ENCODE peak calls at places on chromosomes 13 and 19, in five cellular contexts. L is neuronal stem cell, K is H1, Z is H9, C is mesendoderm. J is an unnamed sample.

GRCh38 chr19:16330811-16331690 is 6.4 kb downstream of the KLF2 start:
- DNase-seq in Z (no peak), K (no peak), C (no peak), L (no peak), J (no peak)

GRCh38 chr13:83150616-83151307 is 731.5 kb downstream of the SLITRK1 start:
- DNase-seq in L (no peak), K (no peak), Z (no peak), C (no peak), J (no peak)

GRCh38 chr19:55552206-55552605 is 6.9 kb upstream of the SBK3 start:
- DNase-seq in C (no peak), K (no peak), L (no peak), Z (no peak), J (no peak)

GRCh38 chr13:24254151-24254810 is 55.1 kb upstream of the C1QTNF9 start:
- DNase-seq in Z (no peak), L (no peak), C (no peak), K (no peak), J (no peak)

GRCh38 chr19:52492991-52493470 is 34.4 kb upstream of the ZNF808 start:
- DNase-seq in K (peak), L (peak), C (peak), Z (peak), J (no peak)

GRCh38 chr19:16262618-16263017 is 62.0 kb upstream of the KLF2 start:
- DNase-seq in C (peak), K (no peak), L (no peak), Z (no peak), J (no peak)

GRCh38 chr13:48126944-48127814 is 32.3 kb upstream of the MED4 start:
- DNase-seq in Z (peak), C (peak), L (peak), K (no peak), J (peak)

GRCh38 chr13:27834095-27834494 is 41.8 kb downstream of the GSX1 start:
- DNase-seq in L (no peak), C (no peak), Z (no peak), K (no peak), J (no peak)

GRCh38 chr19:10001899-10002298 is 8.4 kb downstream of the COL5A3 start:
- DNase-seq in K (peak), C (peak), L (no peak), Z (peak), J (no peak)

GRCh38 chr19:49889687-49890348 is 6.9 kb downstream of the IL4I1 start:
- DNase-seq in C (peak), L (peak), Z (peak), K (peak), J (peak)

GRCh38 chr19:17292301-17293074 is 10.7 kb downstream of the ABHD8 start:
- DNase-seq in C (peak), L (peak), Z (peak), K (peak), J (peak)

GRCh38 chr19:7159105-7159933 is 89.8 kb downstream of the ZNF557 start:
- DNase-seq in L (no peak), C (no peak), Z (no peak), K (no peak), J (peak)

GRCh38 chr19:13887039-13887438 is 10.1 kb downstream of the NANOS3 start:
- DNase-seq in Z (no peak), C (no peak), K (no peak), L (no peak), J (no peak)

GRCh38 chr13:101474419-101474957 is 22.0 kb downstream of the ITGBL1 start:
- DNase-seq in Z (peak), K (peak), C (peak), L (peak), J (peak)

GRCh38 chr13:19586904-19587634 is 25.7 kb upstream of the TPTE2 start:
- DNase-seq in L (no peak), K (no peak), Z (no peak), C (peak), J (peak)

GRCh38 chr13:77860621-77861020 is 58.0 kb downstream of the EDNRB start:
- DNase-seq in Z (no peak), K (no peak), C (no peak), L (no peak), J (peak)

GRCh38 chr13:28181413-28181812 is 43.1 kb downstream of the PAN3 start:
- DNase-seq in Z (no peak), L (no peak), K (no peak), C (peak), J (peak)

GRCh38 chr13:50588736-50589135 is 254.8 kb downstream of the DLEU7 start:
- DNase-seq in L (no peak), Z (no peak), C (no peak), K (no peak), J (no peak)

GRCh38 chr19:50858896-50859295 is 4.2 kb downstream of the KLK3 start:
- DNase-seq in L (no peak), C (no peak), Z (peak), K (no peak), J (no peak)

GRCh38 chr13:102726430-102726829 is 31.6 kb upstream of the METTL21C start:
- DNase-seq in K (no peak), C (no peak), Z (no peak), L (no peak), J (no peak)

GRCh38 chr13:92991687-92992086 is 234.9 kb upstream of the GPC6 start:
- DNase-seq in L (no peak), C (no peak), Z (no peak), K (no peak), J (peak)

GRCh38 chr13:18956473-18957078 is 225.0 kb downstream of the TUBA3C start:
- DNase-seq in C (no peak), L (no peak), Z (no peak), K (no peak), J (no peak)

GRCh38 chr13:78610381-78610883 is 7.1 kb upstream of the POU4F1 start:
- DNase-seq in K (no peak), Z (no peak), C (no peak), L (no peak), J (peak)

GRCh38 chr19:30131722-30132291 is 189.8 kb downstream of the URI1 start:
- DNase-seq in Z (no peak), K (no peak), C (no peak), L (no peak), J (no peak)

GRCh38 chr19:19021115-19021514 is 12.2 kb downstream of the SUGP2 start:
- DNase-seq in L (no peak), C (no peak), Z (no peak), K (no peak), J (peak)

GRCh38 chr13:102968572-102969228 is 97.5 kb downstream of the SLC10A2 start:
- DNase-seq in K (no peak), Z (no peak), L (no peak), C (no peak), J (no peak)

GRCh38 chr19:55091126-55091910 is 15.6 kb downstream of the EPS8L1 start:
- DNase-seq in K (no peak), L (no peak), Z (no peak), C (no peak), J (no peak)

GRCh38 chr13:65985632-65986031 is 1244.5 kb downstream of the PCDH9 start:
- DNase-seq in C (peak), L (no peak), Z (peak), K (peak), J (no peak)

GRCh38 chr19:8831832-8832131 is 322 bp downstream of the ZNF558 start:
- DNase-seq in K (peak), C (peak), Z (no peak), L (no peak), J (no peak)

GRCh38 chr13:43444085-43444484 is 342.7 kb downstream of the ENOX1 start:
- DNase-seq in K (no peak), L (no peak), C (no peak), Z (no peak), J (peak)

GRCh38 chr13:27125357-27126282 is 46.0 kb downstream of the USP12 start:
- DNase-seq in Z (no peak), K (no peak), C (peak), L (no peak), J (no peak)

GRCh38 chr13:27573265-27573664 is 47.1 kb downstream of the LNX2 start:
- DNase-seq in K (no peak), L (no peak), Z (no peak), C (no peak), J (peak)

DNA sequence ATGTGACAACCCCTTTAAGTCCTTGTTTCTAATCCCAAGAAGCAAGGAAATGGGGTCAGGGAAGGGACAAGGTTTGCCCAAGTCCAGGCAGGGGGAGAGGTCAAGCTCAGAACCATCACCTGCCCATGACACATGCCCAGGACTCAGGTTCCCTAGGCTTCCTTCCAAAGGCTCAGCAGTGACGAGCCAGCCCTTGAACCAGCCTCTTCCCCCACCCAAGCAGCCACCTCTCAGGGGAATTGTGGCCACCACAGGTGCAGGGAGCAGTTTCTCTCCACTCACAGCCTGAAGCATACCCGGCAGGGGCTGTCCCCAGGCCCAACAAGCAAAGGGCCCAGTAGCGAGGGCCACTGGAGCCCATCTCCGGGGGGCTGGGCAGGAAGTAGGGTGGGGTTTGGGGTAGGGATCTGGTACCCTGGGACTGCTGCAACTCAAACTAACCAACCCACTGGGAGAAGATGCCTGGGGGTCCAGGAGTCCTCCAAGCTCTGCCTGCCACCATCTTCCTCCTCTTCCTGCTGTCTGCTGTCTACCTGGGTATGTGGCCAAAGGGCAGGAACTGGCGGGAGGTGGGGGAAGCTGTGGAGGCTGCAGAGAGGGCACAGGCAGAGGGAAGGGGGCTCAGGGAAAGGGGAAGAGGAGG is at the start of gene CD79A:
- DNase-seq in K (peak), C (no peak), Z (no peak), L (no peak), J (no peak)
- H3K27ac ChIP-seq in K (no peak), C (no peak), Z (no peak), L (no peak), J (no peak)

GRCh38 chr19:2449019-2449418 is 7.7 kb downstream of the LMNB2 start:
- DNase-seq in C (no peak), Z (no peak), L (no peak), K (no peak), J (no peak)

GRCh38 chr19:2443116-2443784 is 13.5 kb downstream of the LMNB2 start:
- DNase-seq in L (no peak), Z (no peak), K (no peak), C (no peak), J (no peak)

GRCh38 chr19:2443785-2444182 is 13.0 kb downstream of the LMNB2 start:
- DNase-seq in Z (no peak), K (no peak), L (no peak), C (no peak), J (no peak)

GRCh38 chr19:2444251-2445002 is 12.3 kb downstream of the LMNB2 start:
- DNase-seq in C (no peak), L (no peak), Z (no peak), K (no peak), J (no peak)

DNA sequence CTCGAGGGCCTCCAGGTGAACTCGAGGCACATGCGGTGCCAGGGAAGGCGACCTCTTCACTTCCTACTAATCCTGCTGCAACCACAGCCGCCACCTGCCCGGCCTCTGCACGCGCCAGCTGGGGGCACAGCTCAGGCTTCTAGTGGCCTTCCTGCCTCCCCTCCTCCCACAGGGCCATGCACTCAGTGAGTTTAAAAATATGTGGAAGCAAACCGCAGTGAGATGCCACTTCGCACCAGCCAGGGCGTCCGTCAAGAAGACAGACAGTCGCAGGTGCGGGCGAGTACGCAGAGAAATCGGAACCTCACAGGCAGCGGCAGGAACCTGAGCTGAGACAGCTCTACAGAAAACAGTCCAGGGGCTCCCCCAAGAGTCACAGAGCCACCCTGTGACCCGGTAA is 10.4 kb downstream of the LMNB2 start:
- DNase-seq in Z (no peak), L (no peak), C (no peak), K (no peak), J (no peak)
- H2BK15ac ChIP-seq in Z (no peak), L (no peak), C (no peak), K (no peak), J (no peak)

GRCh38 chr13:100100115-100100879 is 11.4 kb downstream of the PCCA start:
- DNase-seq in K (no peak), L (no peak), Z (no peak), C (no peak), J (peak)
- H3K27ac ChIP-seq in K (no peak), L (no peak), Z (no peak), C (no peak), J (peak)

DNA sequence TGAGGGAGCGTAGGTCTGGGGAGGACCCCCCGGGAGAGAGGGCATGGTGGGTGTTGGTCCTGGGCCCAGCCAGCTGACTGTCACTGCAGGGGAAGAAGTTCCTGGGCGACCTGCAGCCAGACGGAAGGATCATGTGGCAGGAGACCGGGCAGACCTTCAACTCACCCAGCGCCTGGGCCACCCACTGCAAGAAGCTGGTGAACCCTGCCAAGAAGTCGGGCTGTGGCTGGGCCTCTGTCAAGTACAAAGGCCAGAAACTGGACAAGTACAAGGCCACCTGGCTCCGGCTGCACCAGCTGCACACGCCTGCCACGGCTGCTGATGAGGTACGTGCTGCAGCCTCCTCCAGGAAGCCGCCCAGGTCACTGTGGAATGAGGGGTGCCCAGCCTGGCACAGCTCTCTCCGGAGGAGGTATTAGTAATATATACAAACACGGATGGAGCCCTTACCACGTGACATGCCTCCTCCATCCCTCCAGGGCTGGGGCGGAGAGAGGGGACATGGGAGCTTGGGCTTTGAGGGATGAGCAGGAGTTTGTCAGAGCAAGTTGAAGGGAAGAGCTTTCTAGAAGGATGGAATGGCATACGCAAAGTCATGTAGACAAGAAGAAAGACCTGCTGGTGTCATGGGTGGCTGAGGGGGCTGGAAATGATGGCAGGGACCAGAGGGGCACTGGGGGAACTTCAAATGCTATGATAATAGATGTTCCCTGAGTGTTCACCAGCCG is 2.5 kb downstream of the MPND start:
- DNase-seq in L (no peak), K (no peak), C (no peak), Z (no peak), J (no peak)
- H2BK15ac ChIP-seq in L (no peak), K (no peak), C (no peak), Z (no peak), J (no peak)

DNA sequence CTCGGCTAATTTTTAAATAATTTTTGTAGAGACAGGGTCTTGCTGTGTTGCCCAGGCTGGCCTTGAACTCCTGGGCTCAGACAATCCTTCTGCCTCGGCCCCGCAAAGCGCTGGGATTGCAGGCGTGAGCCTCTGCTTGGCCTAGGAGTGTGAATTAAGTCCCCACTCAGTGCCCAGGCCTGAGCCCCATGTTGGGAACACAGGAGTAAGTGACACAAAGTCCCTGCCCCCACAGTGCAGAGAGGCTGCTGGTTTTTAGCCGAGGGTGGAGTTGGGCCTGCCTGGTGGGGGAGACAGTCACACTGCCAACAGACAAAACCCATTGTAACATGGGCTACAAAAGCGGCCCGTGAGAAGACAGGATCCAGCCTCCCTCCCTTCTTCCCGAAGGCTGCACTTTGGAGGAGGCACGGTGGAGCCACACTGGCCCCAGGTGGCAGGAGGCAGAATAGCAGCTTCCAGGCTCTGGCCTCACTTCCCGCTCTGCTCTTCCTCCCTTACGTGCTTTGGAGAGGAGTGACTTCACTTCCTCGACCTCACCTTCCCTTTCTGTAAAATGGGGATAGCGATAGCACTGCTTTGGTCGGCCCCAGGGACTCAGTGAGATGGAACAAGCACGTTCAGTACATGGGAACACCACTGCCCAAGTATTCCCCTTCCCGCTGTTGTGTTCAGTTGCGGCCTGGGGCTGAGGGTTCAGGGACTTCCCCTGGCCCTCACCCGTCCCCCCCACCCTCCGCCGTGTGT is 15.2 kb upstream of the EHD2 start:
- DNase-seq in L (peak), K (peak), Z (peak), C (peak), J (peak)
- H3K27ac ChIP-seq in L (peak), K (no peak), Z (no peak), C (peak), J (no peak)

J was measured in IMR-90.